ENCODE peak calls at places on chromosomes 2 and 18, in five cellular contexts. Q, U, O, D and V are unnamed samples.
A peak's percentile ranks its signal among the peaks of the same experiment; 100 is the strongest.

GRCh38 chr2:191637182-191638078 is 40.5 kb upstream of the NABP1 start:
- DNase-seq in O (peak; percentile 51), Q (no peak), U (peak; percentile 71), D (peak; percentile 95), V (peak; percentile 25)

GRCh38 chr18:25005602-25006375 is 346.2 kb downstream of the ZNF521 start:
- DNase-seq in U (peak; percentile 49), Q (no peak), O (no peak), D (no peak), V (no peak)

GRCh38 chr2:175914846-175915245 is 87.2 kb downstream of the LNPK start:
- DNase-seq in O (no peak), Q (no peak), D (no peak), U (peak; percentile 59), V (no peak)

GRCh38 chr2:45344502-45344901 is 266.6 kb downstream of the SRBD1 start:
- DNase-seq in D (no peak), U (no peak), Q (no peak), O (no peak), V (no peak)

GRCh38 chr2:15792331-15792730 is 148.0 kb upstream of the MYCN start:
- DNase-seq in U (no peak), O (no peak), Q (no peak), D (no peak), V (no peak)

GRCh38 chr2:101515512-101515911 is 40.6 kb upstream of the RFX8 start:
- DNase-seq in Q (no peak), O (no peak), U (peak; percentile 73), D (no peak), V (no peak)

GRCh38 chr2:178241852-178242551 is 47.7 kb downstream of the OSBPL6 start:
- DNase-seq in Q (no peak), D (no peak), O (peak; percentile 86), U (peak; percentile 97), V (peak; percentile 25)

GRCh38 chr2:8148260-8148880 is 533.5 kb upstream of the ID2 start:
- DNase-seq in Q (no peak), U (peak; percentile 90), D (no peak), O (peak; percentile 74), V (no peak)

GRCh38 chr2:191783416-191783815 is 63.5 kb downstream of the CAVIN2 start:
- DNase-seq in Q (no peak), D (no peak), U (no peak), O (no peak), V (no peak)

GRCh38 chr2:226434702-226435101 is 364.9 kb downstream of the IRS1 start:
- DNase-seq in O (no peak), Q (no peak), U (no peak), D (no peak), V (no peak)

GRCh38 chr2:127150996-127151395 is 44.0 kb upstream of the BIN1 start:
- DNase-seq in D (no peak), Q (no peak), O (no peak), U (no peak), V (no peak)

GRCh38 chr2:143428700-143429099 is 299.5 kb downstream of the ARHGAP15 start:
- DNase-seq in U (no peak), D (no peak), O (no peak), Q (no peak), V (no peak)

GRCh38 chr18:55455938-55456337 is 132.1 kb downstream of the TCF4 start:
- DNase-seq in U (no peak), O (no peak), D (no peak), Q (no peak), V (no peak)

GRCh38 chr2:85259101-85259590 is 68.6 kb downstream of the TGOLN2 start:
- DNase-seq in U (peak; percentile 65), D (no peak), Q (no peak), O (no peak), V (no peak)

GRCh38 chr2:120854014-120854620 is 118.4 kb downstream of the GLI2 start:
- DNase-seq in D (no peak), O (no peak), Q (no peak), U (no peak), V (no peak)

DNA sequence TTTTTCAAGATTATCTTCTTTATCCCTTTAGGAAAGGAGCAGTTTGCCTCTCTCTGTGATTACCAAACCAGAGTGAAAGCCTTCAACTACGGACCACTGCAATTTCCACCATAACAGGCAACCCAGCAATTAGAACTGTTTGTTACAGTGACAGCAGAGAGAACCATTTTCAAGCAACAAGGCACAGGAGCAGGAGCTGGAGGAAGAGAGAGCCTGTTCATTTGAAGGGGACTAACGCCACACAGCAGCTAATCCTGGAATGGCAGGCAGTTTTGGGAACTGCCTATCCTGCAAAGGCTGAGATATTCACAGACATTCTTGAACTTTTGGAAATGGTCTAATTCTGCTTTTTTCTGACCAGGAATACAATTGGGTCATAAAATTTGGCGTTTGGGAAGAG is 1541.9 kb upstream of the PIK3C3 start:
- DNase-seq in O (peak; percentile 0), D (peak; percentile 2), U (peak; percentile 45), Q (peak; percentile 23), V (no peak)
- TF ChIP-seq MAFK in O (no peak), D (no peak), U (no peak), Q (no peak), V (no peak)

GRCh38 chr2:19021100-19021476 is 337.3 kb downstream of the OSR1 start:
- DNase-seq in O (peak; percentile 25), Q (no peak), U (peak; percentile 98), D (peak; percentile 84), V (no peak)
- TF ChIP-seq MAFK in O (no peak), Q (no peak), U (peak; percentile 16), D (no peak), V (no peak)

DNA sequence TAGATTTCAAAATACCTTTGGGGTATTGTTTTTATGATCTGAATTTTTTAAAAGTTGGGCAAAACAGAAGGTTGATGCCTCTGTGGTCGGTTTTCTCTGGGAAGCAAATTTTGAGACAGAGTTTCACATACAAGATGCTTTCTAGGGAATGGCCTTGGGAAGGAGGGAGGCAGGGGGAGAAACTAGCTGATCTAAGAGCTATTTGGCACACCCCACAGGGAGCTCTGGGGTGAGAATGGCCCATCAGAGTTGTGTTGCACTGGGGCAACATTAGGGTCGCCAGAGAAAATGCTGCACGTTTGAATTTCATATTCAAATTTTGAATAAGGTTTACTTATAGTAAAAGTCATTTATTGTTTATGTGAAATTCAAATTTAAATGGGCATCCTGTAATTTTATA is 11.9 kb upstream of the ADAM23 start:
- DNase-seq in U (no peak), O (no peak), D (no peak), Q (no peak), V (no peak)
- TF ChIP-seq MAFK in U (no peak), O (no peak), D (no peak), Q (no peak), V (no peak)

DNA sequence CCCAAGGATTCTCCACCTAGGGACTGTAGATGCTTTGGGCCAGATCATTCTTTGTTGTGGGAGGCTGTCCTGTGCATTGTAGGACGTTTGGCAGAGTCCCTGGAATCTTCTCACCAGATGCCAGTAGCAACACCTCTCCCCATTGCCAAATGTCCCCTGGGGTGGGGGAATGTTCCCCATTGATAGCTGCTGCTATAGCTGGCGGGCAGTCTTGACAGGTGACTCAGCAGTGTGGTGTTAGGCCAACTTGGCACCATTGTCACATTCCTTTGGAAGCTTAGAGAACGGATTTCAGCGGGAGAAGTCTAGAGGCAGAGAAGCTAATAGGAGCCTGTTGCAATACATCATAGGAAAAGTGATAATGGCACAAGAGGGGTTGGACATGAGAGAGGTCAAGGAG is 495.7 kb upstream of the SMIM21 start:
- DNase-seq in O (peak; percentile 65), Q (no peak), U (peak; percentile 1), D (no peak), V (no peak)
- TF ChIP-seq MAFK in O (peak; percentile 21), Q (no peak), U (no peak), D (no peak), V (no peak)